ENCODE peak calls at places on chromosomes 16 and 17, in eight cellular contexts. X, A, F, S, W, Z, R and K are unnamed samples.

GRCh38 chr17:869567-870530 is 87.7 kb downstream of the MRM3 start:
- DNase-seq in F (peak; percentile 37), X (no peak), S (no peak), A (no peak), W (no peak), R (peak; percentile 85), Z (peak; percentile 54), K (no peak)

GRCh38 chr16:19757762-19758595 is 39.9 kb downstream of the IQCK start:
- DNase-seq in R (no peak), Z (no peak), F (no peak), W (no peak), A (no peak), X (no peak), S (no peak), K (no peak)

GRCh38 chr16:55700067-55700466 is 44.3 kb downstream of the SLC6A2 start:
- DNase-seq in X (no peak), S (no peak), Z (no peak), R (no peak), W (no peak), A (no peak), F (no peak), K (no peak)

GRCh38 chr17:71327376-71328059 is 793.3 kb upstream of the SOX9 start:
- DNase-seq in R (no peak), F (peak; percentile 20), W (no peak), A (no peak), S (no peak), X (no peak), Z (no peak), K (no peak)

GRCh38 chr16:88702364-88703210 is 3.6 kb downstream of the RNF166 start:
- DNase-seq in W (no peak), A (no peak), X (no peak), F (no peak), Z (no peak), R (no peak), S (no peak), K (no peak)

GRCh38 chr17:19382581-19383444 is 4.2 kb downstream of the MFAP4 start:
- DNase-seq in X (no peak), F (no peak), S (no peak), A (no peak), R (no peak), W (peak; percentile 31), Z (peak; percentile 19), K (no peak)

GRCh38 chr17:16962804-16963203 is 9.1 kb downstream of the TNFRSF13B start:
- DNase-seq in A (no peak), W (no peak), R (no peak), X (no peak), S (no peak), F (no peak), Z (no peak), K (no peak)

GRCh38 chr16:19382887-19383816 is 34.5 kb upstream of the TMC5 start:
- DNase-seq in W (peak; percentile 86), A (no peak), Z (no peak), R (no peak), F (no peak), X (no peak), S (no peak), K (peak; percentile 21)

GRCh38 chr17:72122668-72123495 is 2.1 kb downstream of the SOX9 start:
- DNase-seq in R (no peak), S (no peak), X (no peak), A (no peak), Z (no peak), W (peak; percentile 41), F (no peak), K (peak; percentile 59)

GRCh38 chr16:52533296-52533695 is 13.6 kb downstream of the TOX3 start:
- DNase-seq in F (no peak), W (no peak), A (no peak), Z (no peak), R (no peak), X (no peak), S (no peak), K (no peak)

GRCh38 chr17:18947866-18948265 is 4.1 kb upstream of the SLC5A10 start:
- DNase-seq in X (no peak), R (no peak), S (no peak), W (no peak), Z (no peak), A (no peak), F (no peak), K (no peak)

GRCh38 chr16:77213542-77214108 is 14.4 kb downstream of the SYCE1L start:
- DNase-seq in F (peak; percentile 83), A (no peak), X (no peak), W (no peak), S (no peak), Z (peak; percentile 63), R (peak; percentile 82), K (no peak)

GRCh38 chr16:51211148-51211547 is 60.1 kb upstream of the SALL1 start:
- DNase-seq in A (no peak), Z (no peak), F (no peak), S (no peak), X (no peak), R (no peak), W (no peak), K (no peak)

GRCh38 chr16:83813818-83814653 is 6.3 kb downstream of the HSBP1 start:
- DNase-seq in R (no peak), X (no peak), S (no peak), F (peak; percentile 51), Z (no peak), W (no peak), A (no peak), K (no peak)

GRCh38 chr17:66523378-66524174 is 221.2 kb downstream of the PRKCA start:
- DNase-seq in S (peak; percentile 68), W (no peak), X (no peak), Z (no peak), A (no peak), R (no peak), F (no peak), K (no peak)

GRCh38 chr16:85632709-85633437 is 19.8 kb downstream of the GSE1 start:
- DNase-seq in A (no peak), X (no peak), F (no peak), R (no peak), S (no peak), Z (no peak), W (no peak), K (no peak)

GRCh38 chr17:33469911-33470310 is 176.8 kb upstream of the ASIC2 start:
- DNase-seq in F (peak; percentile 71), W (peak; percentile 33), R (no peak), A (no peak), Z (no peak), S (peak; percentile 46), X (no peak), K (no peak)

GRCh38 chr17:41082565-41083136 is 1.3 kb upstream of the KRTAP4-7 start:
- DNase-seq in S (no peak), A (no peak), X (no peak), R (no peak), W (no peak), F (no peak), Z (no peak), K (no peak)

GRCh38 chr17:39064814-39065213 is 86.6 kb downstream of the PLXDC1 start:
- DNase-seq in W (no peak), R (no peak), F (no peak), Z (no peak), S (no peak), X (no peak), A (no peak), K (no peak)

GRCh38 chr17:47621293-47622178 is 28.2 kb upstream of the KPNB1 start:
- DNase-seq in S (peak; percentile 35), R (peak; percentile 67), F (peak; percentile 92), A (peak; percentile 46), Z (peak; percentile 61), X (no peak), W (peak; percentile 42), K (peak; percentile 45)

GRCh38 chr17:19645608-19646250 is 2.8 kb upstream of the ALDH3A2 start:
- DNase-seq in W (no peak), X (no peak), S (peak; percentile 81), A (no peak), R (no peak), F (peak; percentile 10), Z (no peak), K (peak; percentile 37)

GRCh38 chr16:31138621-31139578 is 3.4 kb upstream of the PRSS8 start:
- DNase-seq in S (peak; percentile 84), X (no peak), R (peak; percentile 75), A (no peak), Z (peak; percentile 68), W (peak; percentile 84), F (peak; percentile 43), K (no peak)